ENCODE peak calls at places on chromosomes 7 and 10, in four cellular contexts. K is GM23338, Y is C1 segment of cervical spinal cord, O is HEK293T. G is an unnamed sample.

GRCh38 chr10:52778511-52779392 is 6.2 kb upstream of the MBL2 start:
- DNase-seq in Y (no peak), O (no peak), K (peak; percentile 93), G (peak; percentile 36)

GRCh38 chr7:122299935-122300606 is 4.5 kb downstream of the FEZF1 start:
- DNase-seq in Y (no peak), O (no peak), K (peak; percentile 81), G (no peak)

GRCh38 chr10:103415581-103415980 is 19.2 kb downstream of the PDCD11 start:
- DNase-seq in K (no peak), Y (no peak), O (no peak), G (no peak)

GRCh38 chr10:4770766-4771553 is 55.0 kb upstream of the AKR1E2 start:
- DNase-seq in O (no peak), K (peak; percentile 13), Y (no peak), G (no peak)

GRCh38 chr10:71188201-71188600 is 24.2 kb upstream of the UNC5B start:
- DNase-seq in K (no peak), Y (no peak), O (no peak), G (peak; percentile 49)

GRCh38 chr10:11515596-11516418 is 95.6 kb downstream of the USP6NL start:
- DNase-seq in Y (no peak), O (peak; percentile 56), K (peak; percentile 74), G (peak; percentile 57)

GRCh38 chr7:119270045-119270464 is 1002.9 kb upstream of the KCND2 start:
- DNase-seq in Y (no peak), O (peak; percentile 45), K (peak; percentile 89), G (peak; percentile 29)

GRCh38 chr7:42025635-42026375 is 211.2 kb downstream of the GLI3 start:
- DNase-seq in O (no peak), Y (no peak), K (no peak), G (no peak)

GRCh38 chr7:80681272-80681885 is 42.9 kb downstream of the CD36 start:
- DNase-seq in K (peak; percentile 14), O (peak; percentile 30), Y (no peak), G (no peak)

GRCh38 chr10:124127965-124128810 is 34.8 kb upstream of the CHST15 start:
- DNase-seq in Y (no peak), O (no peak), K (no peak), G (no peak)

GRCh38 chr10:18438356-18439126 is 212.8 kb downstream of the NSUN6 start:
- DNase-seq in O (no peak), K (no peak), Y (no peak), G (peak; percentile 54)

GRCh38 chr7:114930829-114931655 is 9.1 kb downstream of the MDFIC start:
- DNase-seq in K (no peak), Y (no peak), O (no peak), G (no peak)

GRCh38 chr10:31644931-31645633 is 283.5 kb downstream of the ARHGAP12 start:
- DNase-seq in Y (no peak), O (no peak), K (no peak), G (no peak)

GRCh38 chr7:100604976-100605911 is 3.1 kb downstream of the PCOLCE start:
- DNase-seq in K (peak; percentile 83), Y (no peak), O (no peak), G (no peak)

GRCh38 chr10:71144824-71145223 is 67.5 kb upstream of the UNC5B start:
- DNase-seq in O (no peak), K (no peak), Y (no peak), G (no peak)

GRCh38 chr10:69438531-69439349 is 12.5 kb upstream of the TSPAN15 start:
- DNase-seq in Y (no peak), K (no peak), O (no peak), G (no peak)

GRCh38 chr7:110317699-110318265 is 773.1 kb upstream of the LRRN3 start:
- DNase-seq in K (peak; percentile 5), Y (no peak), O (no peak), G (no peak)

G was measured in dorsolateral prefrontal cortex.